ENCODE peak calls at places on chromosomes 6 and 20, in eight cellular contexts. One of them, this sample, is unnamed.

GRCh38 chr6:43921548-43922422 is 151.8 kb downstream of the VEGFA start:
- DNase-seq in transverse colon: no peak
- DNase-seq in progenitor cell of endocrine pancreas: no peak
- DNase-seq in lower leg skin: no peak
- DNase-seq in nephron progenitor cell: peak; percentile 70
- DNase-seq in heart left ventricle: no peak
- DNase-seq in cardiac fibroblast: no peak
- DNase-seq in adrenal gland: no peak
- DNase-seq in this sample: no peak

GRCh38 chr6:100181309-100181708 is 187.3 kb upstream of the MCHR2 start:
- DNase-seq in cardiac fibroblast: no peak
- DNase-seq in adrenal gland: no peak
- DNase-seq in nephron progenitor cell: no peak
- DNase-seq in heart left ventricle: no peak
- DNase-seq in lower leg skin: no peak
- DNase-seq in progenitor cell of endocrine pancreas: no peak
- DNase-seq in transverse colon: no peak
- DNase-seq in this sample: no peak

GRCh38 chr6:45310118-45310788 is 17.9 kb upstream of the RUNX2 start:
- DNase-seq in heart left ventricle: peak; percentile 22
- DNase-seq in progenitor cell of endocrine pancreas: no peak
- DNase-seq in cardiac fibroblast: no peak
- DNase-seq in transverse colon: no peak
- DNase-seq in lower leg skin: no peak
- DNase-seq in nephron progenitor cell: no peak
- DNase-seq in adrenal gland: no peak
- DNase-seq in this sample: no peak

GRCh38 chr6:136511397-136511796 is 38.8 kb downstream of the MAP7 start:
- DNase-seq in lower leg skin: no peak
- DNase-seq in cardiac fibroblast: no peak
- DNase-seq in adrenal gland: no peak
- DNase-seq in progenitor cell of endocrine pancreas: no peak
- DNase-seq in nephron progenitor cell: no peak
- DNase-seq in transverse colon: no peak
- DNase-seq in heart left ventricle: no peak
- DNase-seq in this sample: no peak

GRCh38 chr6:15423286-15423957 is 177.6 kb downstream of the JARID2 start:
- DNase-seq in nephron progenitor cell: no peak
- DNase-seq in cardiac fibroblast: no peak
- DNase-seq in progenitor cell of endocrine pancreas: no peak
- DNase-seq in transverse colon: no peak
- DNase-seq in heart left ventricle: no peak
- DNase-seq in adrenal gland: no peak
- DNase-seq in lower leg skin: no peak
- DNase-seq in this sample: no peak

GRCh38 chr6:33249732-33250625 is 21.7 kb downstream of the VPS52 start:
- DNase-seq in lower leg skin: peak; percentile 79
- DNase-seq in heart left ventricle: peak; percentile 30
- DNase-seq in cardiac fibroblast: peak; percentile 69
- DNase-seq in transverse colon: no peak
- DNase-seq in adrenal gland: peak; percentile 54
- DNase-seq in nephron progenitor cell: peak; percentile 36
- DNase-seq in progenitor cell of endocrine pancreas: no peak
- DNase-seq in this sample: no peak

GRCh38 chr6:144006731-144007454 is 1.2 kb downstream of the PLAGL1 start:
- DNase-seq in lower leg skin: no peak
- DNase-seq in transverse colon: peak; percentile 10
- DNase-seq in progenitor cell of endocrine pancreas: no peak
- DNase-seq in nephron progenitor cell: peak; percentile 33
- DNase-seq in adrenal gland: peak; percentile 21
- DNase-seq in cardiac fibroblast: peak; percentile 59
- DNase-seq in heart left ventricle: peak; percentile 25
- DNase-seq in this sample: no peak

GRCh38 chr6:137878070-137878809 is 11.2 kb downstream of the TNFAIP3 start:
- DNase-seq in adrenal gland: no peak
- DNase-seq in cardiac fibroblast: no peak
- DNase-seq in lower leg skin: no peak
- DNase-seq in transverse colon: no peak
- DNase-seq in progenitor cell of endocrine pancreas: no peak
- DNase-seq in heart left ventricle: no peak
- DNase-seq in nephron progenitor cell: no peak
- DNase-seq in this sample: no peak

GRCh38 chr6:26022166-26022510 is 59.5 kb downstream of the TRIM38 start:
- DNase-seq in progenitor cell of endocrine pancreas: no peak
- DNase-seq in cardiac fibroblast: peak; percentile 89
- DNase-seq in lower leg skin: peak; percentile 91
- DNase-seq in adrenal gland: peak; percentile 83
- DNase-seq in transverse colon: peak; percentile 58
- DNase-seq in heart left ventricle: peak; percentile 72
- DNase-seq in nephron progenitor cell: no peak
- DNase-seq in this sample: peak; percentile 88

GRCh38 chr20:3563548-3564177 is 92.8 kb downstream of the ATRN start:
- DNase-seq in adrenal gland: peak; percentile 48
- DNase-seq in cardiac fibroblast: peak; percentile 72
- DNase-seq in transverse colon: no peak
- DNase-seq in progenitor cell of endocrine pancreas: no peak
- DNase-seq in lower leg skin: no peak
- DNase-seq in heart left ventricle: no peak
- DNase-seq in nephron progenitor cell: peak; percentile 13
- DNase-seq in this sample: peak; percentile 59

GRCh38 chr6:96927660-96928059 is 3.1 kb downstream of the KLHL32 start:
- DNase-seq in progenitor cell of endocrine pancreas: no peak
- DNase-seq in adrenal gland: no peak
- DNase-seq in heart left ventricle: no peak
- DNase-seq in nephron progenitor cell: no peak
- DNase-seq in cardiac fibroblast: no peak
- DNase-seq in transverse colon: no peak
- DNase-seq in lower leg skin: no peak
- DNase-seq in this sample: no peak

GRCh38 chr6:21331221-21331620 is 262.3 kb upstream of the SOX4 start:
- DNase-seq in cardiac fibroblast: peak; percentile 46
- DNase-seq in heart left ventricle: peak; percentile 46
- DNase-seq in adrenal gland: no peak
- DNase-seq in progenitor cell of endocrine pancreas: no peak
- DNase-seq in transverse colon: no peak
- DNase-seq in lower leg skin: peak; percentile 70
- DNase-seq in nephron progenitor cell: no peak
- DNase-seq in this sample: no peak

DNA sequence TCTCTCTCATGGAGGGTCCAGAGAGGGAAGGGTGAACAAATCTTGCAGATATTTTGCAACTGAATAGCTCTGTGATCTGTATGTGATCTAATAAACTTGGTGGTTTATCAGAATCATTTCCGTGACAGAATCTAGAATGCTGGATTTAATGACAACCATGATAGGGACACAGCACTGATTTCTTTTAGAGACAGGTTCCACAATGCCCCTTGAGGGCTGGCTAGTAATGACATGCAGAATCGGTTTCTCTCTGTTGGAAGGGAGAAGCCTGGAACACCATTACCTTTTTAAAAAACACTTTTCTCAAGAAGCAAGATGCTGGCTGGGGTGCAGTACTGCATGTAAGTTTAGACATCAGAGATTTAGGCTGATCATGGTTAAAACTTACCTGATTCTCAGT is 313.4 kb downstream of the CDH26 start:
- DNase-seq in heart left ventricle: no peak
- DNase-seq in cardiac fibroblast: no peak
- DNase-seq in transverse colon: no peak
- DNase-seq in lower leg skin: no peak
- DNase-seq in nephron progenitor cell: no peak
- DNase-seq in progenitor cell of endocrine pancreas: no peak
- DNase-seq in adrenal gland: no peak
- DNase-seq in this sample: no peak
- TF ChIP-seq CTCF in heart left ventricle: peak; percentile 30
- TF ChIP-seq CTCF in cardiac fibroblast: peak; percentile 34
- TF ChIP-seq CTCF in transverse colon: no peak
- TF ChIP-seq CTCF in lower leg skin: no peak
- TF ChIP-seq CTCF in nephron progenitor cell: peak; percentile 38
- TF ChIP-seq CTCF in progenitor cell of endocrine pancreas: peak; percentile 43
- TF ChIP-seq CTCF in adrenal gland: no peak
- TF ChIP-seq CTCF in this sample: peak; percentile 31

GRCh38 chr20:37992802-37993538 is 40.3 kb downstream of the TTI1 start:
- DNase-seq in heart left ventricle: peak; percentile 60
- DNase-seq in transverse colon: peak; percentile 34
- DNase-seq in cardiac fibroblast: peak; percentile 80
- DNase-seq in lower leg skin: no peak
- DNase-seq in nephron progenitor cell: peak; percentile 48
- DNase-seq in adrenal gland: peak; percentile 51
- DNase-seq in progenitor cell of endocrine pancreas: no peak
- DNase-seq in this sample: peak; percentile 69
- TF ChIP-seq CTCF in heart left ventricle: peak; percentile 69
- TF ChIP-seq CTCF in transverse colon: peak; percentile 60
- TF ChIP-seq CTCF in cardiac fibroblast: peak; percentile 51
- TF ChIP-seq CTCF in lower leg skin: no peak
- TF ChIP-seq CTCF in nephron progenitor cell: peak; percentile 70
- TF ChIP-seq CTCF in adrenal gland: peak; percentile 24
- TF ChIP-seq CTCF in progenitor cell of endocrine pancreas: peak; percentile 76
- TF ChIP-seq CTCF in this sample: peak; percentile 68

DNA sequence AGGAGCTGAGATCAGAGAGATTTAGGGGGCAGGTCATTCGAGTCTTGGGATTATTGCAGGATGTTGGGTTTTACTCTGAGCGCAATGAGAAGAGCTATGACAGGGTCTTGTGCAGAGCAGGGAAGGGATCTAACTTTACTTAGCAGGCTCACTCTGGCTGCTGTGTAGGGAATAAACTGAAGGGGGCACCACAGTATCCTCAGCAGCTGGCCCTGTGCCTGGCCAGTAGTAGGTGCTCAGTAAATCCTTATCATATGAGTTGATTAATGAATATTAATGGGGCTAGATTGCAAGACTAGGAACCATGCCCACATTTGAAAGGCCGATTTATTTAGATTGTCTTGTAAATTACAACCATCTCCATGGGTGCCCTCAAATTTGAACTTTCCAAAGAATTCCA is 4.6 kb upstream of the MDGA1 start:
- DNase-seq in adrenal gland: no peak
- DNase-seq in cardiac fibroblast: no peak
- DNase-seq in lower leg skin: no peak
- DNase-seq in progenitor cell of endocrine pancreas: no peak
- DNase-seq in nephron progenitor cell: no peak
- DNase-seq in transverse colon: no peak
- DNase-seq in heart left ventricle: no peak
- DNase-seq in this sample: no peak
- TF ChIP-seq CTCF in adrenal gland: no peak
- TF ChIP-seq CTCF in cardiac fibroblast: peak; percentile 18
- TF ChIP-seq CTCF in lower leg skin: no peak
- TF ChIP-seq CTCF in progenitor cell of endocrine pancreas: peak; percentile 14
- TF ChIP-seq CTCF in nephron progenitor cell: no peak
- TF ChIP-seq CTCF in transverse colon: no peak
- TF ChIP-seq CTCF in heart left ventricle: no peak
- TF ChIP-seq CTCF in this sample: peak; percentile 29

DNA sequence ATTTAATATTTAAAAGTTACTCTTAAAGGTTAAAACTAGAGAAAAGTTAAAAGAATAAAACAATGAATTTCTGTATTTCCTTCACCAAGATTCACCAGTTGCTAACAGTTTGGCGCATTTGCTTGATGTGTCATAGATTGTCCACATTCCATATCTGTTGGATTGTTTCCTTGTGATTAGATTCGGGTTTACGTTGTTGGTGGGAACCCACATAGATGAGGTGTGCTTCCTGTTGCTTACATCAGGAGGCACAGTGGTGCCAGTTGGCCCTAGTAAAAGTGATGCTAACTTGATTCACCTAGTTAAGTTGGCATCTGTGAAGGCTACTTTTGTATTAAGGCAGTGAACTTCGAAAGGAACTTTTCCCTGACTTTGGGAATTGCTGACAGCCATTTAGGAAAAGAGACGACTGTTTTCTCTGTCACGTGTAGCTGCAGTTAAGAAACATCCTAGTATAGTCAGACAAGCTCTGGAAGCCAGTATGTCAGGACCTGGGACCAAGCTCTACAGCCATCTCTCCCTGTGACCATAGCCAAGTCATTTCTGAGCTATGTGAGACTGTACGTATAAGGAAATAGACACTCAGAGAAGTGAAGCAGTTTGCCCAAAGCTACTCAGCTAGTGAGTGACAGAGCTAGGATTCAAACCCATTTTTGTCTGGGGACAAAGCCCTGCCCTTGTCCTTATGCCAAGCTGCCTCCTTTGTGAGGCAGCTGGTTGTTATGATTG is 49.0 kb downstream of the PPARD start:
- DNase-seq in progenitor cell of endocrine pancreas: no peak
- DNase-seq in cardiac fibroblast: peak; percentile 80
- DNase-seq in lower leg skin: no peak
- DNase-seq in nephron progenitor cell: no peak
- DNase-seq in adrenal gland: no peak
- DNase-seq in heart left ventricle: no peak
- DNase-seq in transverse colon: no peak
- DNase-seq in this sample: no peak
- TF ChIP-seq CTCF in progenitor cell of endocrine pancreas: no peak
- TF ChIP-seq CTCF in cardiac fibroblast: no peak
- TF ChIP-seq CTCF in lower leg skin: no peak
- TF ChIP-seq CTCF in nephron progenitor cell: no peak
- TF ChIP-seq CTCF in adrenal gland: no peak
- TF ChIP-seq CTCF in heart left ventricle: no peak
- TF ChIP-seq CTCF in transverse colon: no peak
- TF ChIP-seq CTCF in this sample: no peak

This sample was measured in A673.